ENCODE peak calls at places on chromosome 11, in four cellular contexts. P is upper lobe of right lung, U is pancreas, S is GM23338. K is an unnamed sample.

GRCh38 chr11:113684558-113684957 is 21.6 kb downstream of the TMPRSS5 start:
- DNase-seq in P (no peak), U (no peak), S (no peak), K (no peak)

GRCh38 chr11:109209572-109209971 is 212.4 kb upstream of the C11orf87 start:
- DNase-seq in P (no peak), U (no peak), S (no peak), K (no peak)

GRCh38 chr11:124518900-124519541 is 24.4 kb downstream of the OR8B12 start:
- DNase-seq in P (no peak), U (no peak), S (peak; percentile 24), K (no peak)

GRCh38 chr11:27171391-27171790 is 130.8 kb downstream of the BBOX1 start:
- DNase-seq in P (no peak), U (no peak), S (no peak), K (no peak)

GRCh38 chr11:78840190-78840589 is 265.5 kb upstream of the NARS2 start:
- DNase-seq in P (no peak), U (no peak), S (no peak), K (no peak)

GRCh38 chr11:113163291-113164030 is 150.9 kb upstream of the TTC12 start:
- DNase-seq in P (no peak), U (no peak), S (no peak), K (no peak)

GRCh38 chr11:18704045-18704645 is 5.6 kb downstream of the TMEM86A start:
- DNase-seq in P (no peak), U (no peak), S (no peak), K (no peak)

GRCh38 chr11:124760205-124760652 is 1.9 kb downstream of the ESAM start:
- DNase-seq in P (peak; percentile 75), U (no peak), S (no peak), K (no peak)

GRCh38 chr11:133966924-133967598 is 10.3 kb upstream of the IGSF9B start:
- DNase-seq in P (no peak), U (peak; percentile 84), S (peak; percentile 83), K (no peak)

GRCh38 chr11:69891421-69892236 is 72.4 kb upstream of the FGF3 start:
- DNase-seq in P (no peak), U (no peak), S (no peak), K (peak; percentile 84)

GRCh38 chr11:118415739-118416068 is 14.3 kb downstream of the ATP5MG start:
- DNase-seq in P (no peak), U (no peak), S (peak; percentile 76), K (peak; percentile 27)

GRCh38 chr11:87368876-87369480 is 331.2 kb downstream of the TMEM135 start:
- DNase-seq in P (no peak), U (no peak), S (peak; percentile 19), K (no peak)

GRCh38 chr11:61052182-61052972 is 49.9 kb upstream of the CD5 start:
- DNase-seq in P (no peak), U (no peak), S (no peak), K (no peak)

GRCh38 chr11:119015054-119015611 is 3.0 kb downstream of the RPS25 start:
- DNase-seq in P (no peak), U (no peak), S (no peak), K (no peak)

DNA sequence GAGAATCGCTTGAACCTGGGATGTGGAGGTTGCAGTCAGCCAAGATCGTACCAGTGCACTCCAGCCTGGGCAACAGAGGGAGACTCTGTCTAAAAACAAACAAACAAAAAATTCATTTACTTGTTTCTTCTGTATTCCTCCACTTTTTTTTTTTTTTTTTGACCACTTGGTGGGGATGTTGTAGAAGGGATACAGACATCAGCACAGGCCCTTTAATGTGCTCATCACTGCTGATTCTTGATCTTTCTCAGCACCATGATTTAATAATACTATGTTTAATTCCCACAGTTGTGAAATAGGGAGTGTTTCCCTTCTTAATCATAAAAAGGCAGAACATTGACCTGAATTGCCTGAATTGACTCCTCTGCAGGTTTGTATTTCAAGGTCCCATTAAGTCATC is 4.5 kb downstream of the TTC9C start:
- DNase-seq in P (no peak), U (no peak), S (peak; percentile 55), K (no peak)
- TF ChIP-seq CTCF in P (no peak), U (no peak), S (peak; percentile 45), K (peak; percentile 17)

DNA sequence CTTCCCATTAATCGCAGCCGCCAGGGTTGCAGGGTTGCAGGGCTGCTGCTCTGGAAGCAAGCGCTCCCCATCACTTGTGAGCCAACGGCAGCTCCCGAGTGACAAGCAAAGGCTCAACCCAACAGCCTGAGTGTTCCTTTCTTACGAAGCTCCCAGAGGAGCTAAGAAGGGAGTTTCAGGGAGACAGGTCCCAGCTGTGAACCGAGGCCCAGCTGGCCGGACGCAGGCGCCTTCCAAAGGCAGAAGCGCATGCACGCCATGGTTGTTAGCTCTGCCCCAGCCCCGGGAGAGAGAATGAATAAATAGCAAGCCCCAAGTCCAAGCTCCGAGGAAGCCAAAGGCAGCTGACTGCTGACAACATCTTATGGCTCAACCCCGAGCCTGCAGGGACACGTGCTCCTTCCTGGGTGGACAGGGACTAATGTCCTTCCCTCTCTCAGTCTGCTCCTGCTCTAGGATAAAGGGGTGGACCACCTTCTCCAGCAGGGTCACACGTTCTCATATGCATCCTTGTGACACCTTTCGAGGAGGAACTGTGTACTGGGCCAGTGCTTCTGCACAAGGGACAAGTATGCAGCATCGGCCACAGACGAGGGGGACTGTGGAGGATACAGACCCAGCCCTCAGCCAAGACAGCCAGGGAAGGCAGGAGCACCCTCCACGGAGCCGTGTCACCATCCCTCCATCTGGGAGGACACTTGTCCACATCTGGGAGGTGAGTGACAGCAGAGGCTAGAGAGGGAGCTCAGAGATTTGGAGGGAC is 29.9 kb downstream of the SHANK2 start:
- DNase-seq in P (peak; percentile 46), U (peak; percentile 27), S (no peak), K (no peak)
- H3K4me3 ChIP-seq in P (no peak overlapping the region), U (no peak overlapping the region), S (no peak overlapping the region), K (no peak overlapping the region)

GRCh38 chr11:32704261-32704660 is 90.2 kb downstream of the CCDC73 start:
- DNase-seq in P (no peak), U (no peak), S (no peak), K (no peak)

GRCh38 chr11:32706985-32707736 is 87.3 kb downstream of the CCDC73 start:
- DNase-seq in P (no peak), U (no peak), S (no peak), K (no peak)

GRCh38 chr11:32705309-32706033 is 89.0 kb downstream of the CCDC73 start:
- DNase-seq in P (no peak), U (no peak), S (no peak), K (no peak)

GRCh38 chr11:32704775-32705174 is 89.7 kb downstream of the CCDC73 start:
- DNase-seq in P (no peak), U (no peak), S (no peak), K (no peak)
- H3K36me3 ChIP-seq in P (no peaks in the 10 kb centered on the region), U (no peaks in the 10 kb centered on the region), S (no peaks in the 10 kb centered on the region), K (no peaks in the 10 kb centered on the region)

DNA sequence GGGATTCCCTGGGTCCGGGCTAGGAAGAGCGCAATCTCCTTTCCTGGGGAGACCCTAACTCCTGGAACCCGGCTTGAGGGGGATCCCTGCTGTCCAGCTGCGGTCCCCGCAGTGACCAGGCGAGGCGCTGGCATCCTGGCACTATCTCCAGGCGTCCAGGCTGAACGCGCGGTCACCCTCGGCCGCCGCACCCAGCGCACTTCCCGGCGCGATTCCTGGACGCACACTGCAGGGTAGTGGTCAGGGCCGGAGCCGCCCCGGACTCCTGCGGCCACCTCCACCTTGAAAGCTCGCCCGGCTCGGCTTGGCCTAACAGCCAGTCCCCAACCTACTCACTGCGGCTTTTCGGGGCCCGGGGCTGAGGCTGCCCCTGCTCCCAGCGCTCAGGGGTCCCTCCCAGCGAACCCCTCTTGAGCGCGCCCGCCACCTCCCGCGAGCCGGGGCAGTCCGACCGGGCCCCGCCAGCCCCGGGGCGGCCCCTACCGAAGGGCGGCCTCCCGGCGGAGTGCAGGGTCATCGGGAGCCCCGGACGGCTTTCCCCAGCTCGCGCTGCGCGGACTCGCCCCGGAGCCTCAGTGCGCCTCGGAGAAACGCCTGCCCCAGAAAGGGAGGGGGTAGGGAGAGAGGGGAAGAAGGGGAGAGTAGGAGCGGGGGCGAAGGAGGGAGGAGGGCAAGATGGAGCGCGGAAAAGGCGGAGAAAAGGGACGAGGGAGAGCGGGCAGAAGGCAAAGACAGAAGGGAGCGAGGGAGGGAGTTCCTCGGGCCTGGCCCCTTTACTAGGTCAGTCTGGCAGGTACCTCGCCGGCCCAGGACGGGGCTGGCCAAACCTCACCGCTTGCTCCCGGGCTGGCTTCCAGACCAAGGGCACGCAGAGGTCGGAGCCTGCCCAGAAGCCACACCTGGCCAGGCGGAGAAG is 1.0 kb downstream of the POU2AF3 start:
- DNase-seq in P (peak; percentile 88), U (peak; percentile 90), S (peak; percentile 75), K (peak; percentile 81)
- TF ChIP-seq CTCF in P (peak; percentile 61), U (peak; percentile 31), S (peak; percentile 35), K (peak; percentile 60)

DNA sequence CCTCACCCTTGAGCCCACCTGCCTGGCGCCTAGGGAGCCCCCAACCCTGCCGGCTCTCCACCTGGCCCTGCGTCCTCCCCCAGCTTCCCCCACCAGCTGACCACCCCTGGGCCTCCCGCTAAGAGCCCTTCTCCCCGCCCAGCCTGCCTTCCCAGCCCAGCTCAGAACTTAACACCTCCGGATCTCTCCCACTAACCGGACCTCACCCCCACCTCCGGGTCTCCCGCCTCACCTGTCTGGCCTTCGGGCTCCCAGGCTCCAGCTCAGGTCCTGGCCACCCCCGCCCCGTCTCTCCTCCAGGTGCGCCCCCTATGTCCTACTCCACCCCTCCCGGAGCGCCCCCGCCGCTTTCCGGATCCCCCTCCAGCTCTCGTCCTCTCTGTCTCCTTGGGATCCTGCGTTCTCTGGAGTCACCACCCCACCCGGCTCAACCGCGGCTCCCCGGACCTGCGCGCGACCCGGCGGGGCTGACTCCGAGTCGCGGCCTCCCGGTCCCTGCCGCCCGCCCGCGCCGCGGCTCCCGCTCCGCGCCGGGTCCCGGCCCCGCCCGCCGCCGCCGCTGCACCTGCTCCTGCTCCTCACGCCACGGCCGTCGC is at the start of gene KCNJ11:
- DNase-seq in P (no peak), U (no peak), S (peak; percentile 80), K (peak; percentile 38)
- H3K4me3 ChIP-seq in P (peak within 1 kb of the TSS; percentile 48), U (peak within 1 kb of the TSS; percentile 35), S (peak within 1 kb of the TSS; percentile 70), K (peak within 1 kb of the TSS; percentile 51)

GRCh38 chr11:2393111-2393868 is 7.3 kb upstream of the TSSC4 start:
- DNase-seq in P (no peak), U (no peak), S (no peak), K (no peak)
- H3K36me3 ChIP-seq in P (peaks cover 78% of the 10 kb centered on the region), U (peaks cover 51% of the 10 kb centered on the region), S (no peaks in the 10 kb centered on the region), K (peaks cover 11% of the 10 kb centered on the region)

GRCh38 chr11:44325698-44326097 is 15.8 kb upstream of the ALX4 start:
- DNase-seq in P (no peak), U (no peak), S (no peak), K (no peak)
- TF ChIP-seq CTCF in P (no peak), U (no peak), S (no peak), K (no peak)

K was measured in right lobe of liver.